ENCODE peak calls at places on chromosome 7, in seven cellular contexts. Z is PC-3; Q is NT2/D1; F is IMR-90; X is esophagus squamous epithelium; C is aorta; O is effector memory CD4-positive, alpha-beta T cell. N is an unnamed sample.

GRCh38 chr7:18580945-18581344 is 85.4 kb downstream of the HDAC9 start:
- DNase-seq in C (no peak), F (no peak), X (no peak), O (no peak), Q (no peak), Z (no peak), N (no peak)

GRCh38 chr7:95886501-95887090 is 114.2 kb downstream of the DYNC1I1 start:
- DNase-seq in O (no peak), C (no peak), Q (no peak), X (no peak), F (peak; percentile 19), Z (peak; percentile 35), N (no peak)

GRCh38 chr7:28179081-28180030 is 1.2 kb downstream of the JAZF1 start:
- DNase-seq in F (no peak), X (peak; percentile 5), C (peak; percentile 85), Z (peak; percentile 58), Q (peak; percentile 36), O (peak; percentile 66), N (peak; percentile 27)

GRCh38 chr7:155589001-155589980 is 42.9 kb upstream of the CNPY1 start:
- DNase-seq in Q (no peak), C (no peak), Z (no peak), F (no peak), X (no peak), O (no peak), N (no peak)

GRCh38 chr7:3065724-3066143 is 22.1 kb upstream of the CARD11 start:
- DNase-seq in C (no peak), X (no peak), Q (peak; percentile 79), O (peak; percentile 43), F (peak; percentile 4), Z (peak; percentile 33), N (peak; percentile 58)

GRCh38 chr7:43584200-43584586 is 1.3 kb downstream of the STK17A start:
- DNase-seq in Q (no peak), X (no peak), F (peak; percentile 71), C (no peak), O (no peak), Z (peak; percentile 61), N (no peak)

GRCh38 chr7:131365876-131366275 is 38.2 kb downstream of the MKLN1 start:
- DNase-seq in Z (no peak), Q (no peak), C (no peak), X (no peak), F (peak; percentile 70), O (no peak), N (no peak)

GRCh38 chr7:129840757-129841156 is 112.0 kb downstream of the UBE2H start:
- DNase-seq in F (no peak), X (no peak), C (no peak), O (no peak), Q (no peak), Z (no peak), N (no peak)

GRCh38 chr7:66669088-66669487 is 40.4 kb downstream of the KCTD7 start:
- DNase-seq in C (no peak), Z (no peak), F (no peak), Q (no peak), X (no peak), O (no peak), N (no peak)

GRCh38 chr7:150405584-150406310 is 26.6 kb downstream of the ZNF775 start:
- DNase-seq in Q (no peak), Z (no peak), F (peak; percentile 27), X (no peak), C (no peak), O (no peak), N (no peak)

GRCh38 chr7:14834456-14834855 is 68.1 kb downstream of the DGKB start:
- DNase-seq in C (no peak), O (no peak), Q (no peak), F (peak; percentile 43), X (no peak), Z (peak; percentile 80), N (no peak)

GRCh38 chr7:132239422-132239994 is 336.8 kb downstream of the PLXNA4 start:
- DNase-seq in X (no peak), C (no peak), Q (no peak), F (no peak), O (no peak), Z (no peak), N (no peak)

GRCh38 chr7:129502708-129503685 is 666 bp downstream of the SMKR1 start:
- DNase-seq in O (no peak), Z (no peak), F (no peak), C (no peak), Q (no peak), X (no peak), N (no peak)

GRCh38 chr7:128387216-128387615 is 22.6 kb downstream of the IMPDH1 start:
- DNase-seq in Z (no peak), F (no peak), Q (no peak), X (no peak), C (no peak), O (no peak), N (no peak)

GRCh38 chr7:111535142-111535541 is 27.1 kb downstream of the IMMP2L start:
- DNase-seq in Q (no peak), X (no peak), C (no peak), Z (no peak), F (no peak), O (no peak), N (no peak)

GRCh38 chr7:111537134-111537533 is 25.2 kb downstream of the IMMP2L start:
- DNase-seq in X (no peak), F (no peak), C (no peak), O (no peak), Q (no peak), Z (no peak), N (no peak)

GRCh38 chr7:111541067-111541466 is 21.2 kb downstream of the IMMP2L start:
- DNase-seq in Z (no peak), C (no peak), F (no peak), O (no peak), Q (no peak), X (no peak), N (no peak)

GRCh38 chr7:111540199-111540815 is 22.0 kb downstream of the IMMP2L start:
- DNase-seq in C (no peak), F (no peak), X (no peak), Q (no peak), Z (no peak), O (no peak), N (no peak)
- H3K36me3 ChIP-seq in C (no peaks in the 10 kb centered on the region), F (no peaks in the 10 kb centered on the region), X (no peaks in the 10 kb centered on the region), Q (peaks cover 3% of the 10 kb centered on the region), Z (peaks cover 3% of the 10 kb centered on the region), O (no peaks in the 10 kb centered on the region), N (no peaks in the 10 kb centered on the region)

GRCh38 chr7:98969386-98969785 is 91.1 kb downstream of the TRRAP start:
- DNase-seq in Z (no peak), O (no peak), C (no peak), Q (no peak), X (no peak), F (no peak), N (no peak)

GRCh38 chr7:98974205-98974604 is 95.9 kb downstream of the TRRAP start:
- DNase-seq in O (no peak), Q (no peak), X (no peak), Z (no peak), F (no peak), C (no peak), N (no peak)

GRCh38 chr7:98968621-98969020 is 90.3 kb downstream of the TRRAP start:
- DNase-seq in X (no peak), O (no peak), Q (no peak), C (no peak), F (no peak), Z (no peak), N (no peak)

GRCh38 chr7:98970805-98971204 is 92.5 kb downstream of the TRRAP start:
- DNase-seq in F (no peak), X (no peak), O (no peak), Q (no peak), C (no peak), Z (no peak), N (no peak)

GRCh38 chr7:98970031-98970615 is 91.8 kb downstream of the TRRAP start:
- DNase-seq in O (no peak), X (no peak), C (no peak), Z (no peak), F (no peak), Q (no peak), N (no peak)
- H3K36me3 ChIP-seq in O (peaks cover 83% of the 10 kb centered on the region), X (peaks cover 74% of the 10 kb centered on the region), C (peaks cover 5% of the 10 kb centered on the region), Z (peaks cover 52% of the 10 kb centered on the region), F (peaks cover 76% of the 10 kb centered on the region), Q (peaks cover 88% of the 10 kb centered on the region), N (peaks cover 88% of the 10 kb centered on the region)

GRCh38 chr7:158614695-158615094 is 27.1 kb upstream of the PTPRN2 start:
- DNase-seq in C (no peak), Q (no peak), O (no peak), Z (peak; percentile 13), F (peak; percentile 78), X (no peak), N (no peak)
- H3K36me3 ChIP-seq in C (no peaks in the 10 kb centered on the region), Q (peaks cover 11% of the 10 kb centered on the region), O (no peaks in the 10 kb centered on the region), Z (no peaks in the 10 kb centered on the region), F (no peaks in the 10 kb centered on the region), X (no peaks in the 10 kb centered on the region), N (no peaks in the 10 kb centered on the region)

GRCh38 chr7:137870078-137870477 is 23.3 kb upstream of the DGKI start:
- DNase-seq in F (no peak), X (no peak), Q (no peak), O (no peak), Z (no peak), C (no peak), N (no peak)

GRCh38 chr7:137870684-137871083 is 23.9 kb upstream of the DGKI start:
- DNase-seq in C (no peak), Z (no peak), X (no peak), F (peak; percentile 54), O (no peak), Q (no peak), N (no peak)

GRCh38 chr7:137867289-137867688 is 20.5 kb upstream of the DGKI start:
- DNase-seq in X (no peak), O (no peak), Q (no peak), F (no peak), C (no peak), Z (no peak), N (no peak)

GRCh38 chr7:137871173-137871915 is 24.6 kb upstream of the DGKI start:
- DNase-seq in C (no peak), F (no peak), X (no peak), Q (no peak), Z (no peak), O (no peak), N (no peak)

DNA sequence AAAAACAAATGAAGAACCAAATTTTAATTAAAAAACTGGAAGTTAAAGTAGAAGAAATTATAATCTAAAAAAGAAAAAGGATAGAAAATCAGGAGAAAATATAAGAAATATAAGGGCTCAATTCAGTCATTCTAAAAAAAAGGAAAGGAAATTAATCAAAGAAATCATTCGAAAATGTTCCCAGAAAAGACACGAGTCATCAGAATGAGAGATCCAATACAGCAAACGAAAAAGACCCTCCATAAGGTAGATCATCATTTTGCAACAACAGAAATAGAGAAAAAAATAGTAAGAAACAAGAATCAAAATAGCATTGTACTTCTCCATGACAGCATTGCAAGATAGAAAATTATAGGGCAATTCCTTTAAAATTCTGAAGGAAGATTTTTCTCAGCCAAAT is 22.5 kb upstream of the DGKI start:
- DNase-seq in X (no peak), Q (no peak), Z (no peak), C (no peak), F (no peak), O (no peak), N (no peak)
- H3K36me3 ChIP-seq in X (no peaks in the 10 kb centered on the region), Q (peaks cover 7% of the 10 kb centered on the region), Z (no peaks in the 10 kb centered on the region), C (peaks cover 20% of the 10 kb centered on the region), F (peaks cover 22% of the 10 kb centered on the region), O (no peaks in the 10 kb centered on the region), N (no peaks in the 10 kb centered on the region)

DNA sequence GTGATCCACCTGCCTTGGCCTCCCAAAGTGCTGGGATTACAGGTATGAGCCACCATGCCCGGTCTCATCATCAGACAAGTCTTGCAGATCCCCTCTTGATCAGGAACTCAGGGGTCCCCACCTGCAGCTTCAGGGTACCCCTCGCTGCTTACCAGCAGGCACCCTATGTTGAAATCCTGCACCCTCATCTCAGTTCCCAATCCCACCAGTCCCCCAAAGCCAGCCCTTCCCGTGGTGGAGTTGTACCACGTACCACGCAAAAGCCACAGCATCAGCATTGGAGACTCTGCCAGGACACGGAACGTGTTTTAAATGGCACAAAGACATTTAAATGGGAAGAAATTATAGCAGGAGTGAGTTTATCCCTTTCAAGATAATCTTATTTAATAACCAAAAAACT is 202.0 kb downstream of the CUX1 start:
- DNase-seq in F (no peak), C (no peak), Q (no peak), Z (no peak), X (no peak), O (no peak), N (no peak)
- H3K36me3 ChIP-seq in F (peaks cover 3% of the 10 kb centered on the region), C (no peaks in the 10 kb centered on the region), Q (peaks cover 6% of the 10 kb centered on the region), Z (no peaks in the 10 kb centered on the region), X (peaks cover 3% of the 10 kb centered on the region), O (peaks cover 3% of the 10 kb centered on the region), N (no peaks in the 10 kb centered on the region)

N was measured in WERI-Rb-1.